ENCODE peak calls at places on chromosome 9, in six cellular contexts. U, I, W, C, H and S are unnamed samples.

GRCh38 chr9:129237195-129237611 is 59.1 kb upstream of the IER5L start:
- DNase-seq in U (no peak), I (no peak), W (no peak), C (peak), H (no peak), S (peak)

GRCh38 chr9:32940740-32941139 is 60.7 kb downstream of the APTX start:
- DNase-seq in U (no peak), I (no peak), W (no peak), C (no peak), H (no peak), S (no peak)

GRCh38 chr9:132630811-132631210 is 39.0 kb downstream of the DDX31 start:
- DNase-seq in U (no peak), I (no peak), W (no peak), C (no peak), H (peak), S (no peak)

GRCh38 chr9:100700689-100701318 is 122.9 kb downstream of the CAVIN4 start:
- DNase-seq in U (peak), I (no peak), W (peak), C (peak), H (no peak), S (no peak)

GRCh38 chr9:130448035-130448624 is 3.4 kb downstream of the ASS1 start:
- DNase-seq in U (no peak), I (no peak), W (no peak), C (peak), H (no peak), S (peak)

GRCh38 chr9:87678650-87679355 is 47.1 kb upstream of the CTSL start:
- DNase-seq in U (peak), I (no peak), W (peak), C (peak), H (peak), S (peak)

GRCh38 chr9:5336683-5337082 is 3.0 kb downstream of the RLN1 start:
- DNase-seq in U (no peak), I (no peak), W (no peak), C (no peak), H (no peak), S (no peak)

GRCh38 chr9:38393128-38393809 is 767 bp downstream of the ALDH1B1 start:
- DNase-seq in U (no peak), I (no peak), W (no peak), C (no peak), H (no peak), S (peak)

GRCh38 chr9:96232539-96233241 is 69.3 kb downstream of the HSD17B3 start:
- DNase-seq in U (peak), I (no peak), W (peak), C (peak), H (no peak), S (peak)

GRCh38 chr9:130368631-130369103 is 76.1 kb upstream of the ASS1 start:
- DNase-seq in U (no peak), I (no peak), W (no peak), C (no peak), H (peak), S (peak)

GRCh38 chr9:137305788-137306545 is 3.9 kb upstream of the NRARP start:
- DNase-seq in U (peak), I (no peak), W (no peak), C (no peak), H (no peak), S (no peak)

GRCh38 chr9:127330501-127330900 is 65.9 kb downstream of the GARNL3 start:
- DNase-seq in U (no peak), I (no peak), W (no peak), C (no peak), H (no peak), S (no peak)

GRCh38 chr9:34862043-34862442 is 96.0 kb upstream of the PHF24 start:
- DNase-seq in U (no peak), I (no peak), W (no peak), C (no peak), H (no peak), S (no peak)

GRCh38 chr9:131889437-131890244 is 149.8 kb upstream of the RAPGEF1 start:
- DNase-seq in U (peak), I (no peak), W (no peak), C (no peak), H (no peak), S (no peak)

GRCh38 chr9:137316012-137316981 is 14.2 kb upstream of the NRARP start:
- DNase-seq in U (peak), I (no peak), W (no peak), C (no peak), H (no peak), S (peak)

GRCh38 chr9:125190371-125190801 is 783 bp upstream of the PPP6C start:
- DNase-seq in U (no peak), I (no peak), W (no peak), C (no peak), H (no peak), S (no peak)

GRCh38 chr9:127973169-127974001 is 7.4 kb downstream of the EEIG1 start:
- DNase-seq in U (peak), I (no peak), W (no peak), C (no peak), H (no peak), S (no peak)

GRCh38 chr9:26326473-26327044 is 566.0 kb downstream of the CAAP1 start:
- DNase-seq in U (peak), I (peak), W (peak), C (peak), H (peak), S (peak)

GRCh38 chr9:137436761-137437600 is 4.2 kb downstream of the ENTPD8 start:
- DNase-seq in U (no peak), I (no peak), W (no peak), C (no peak), H (no peak), S (no peak)

GRCh38 chr9:21334603-21334968 is 618 bp downstream of the KLHL9 start:
- DNase-seq in U (no peak), I (no peak), W (peak), C (peak), H (no peak), S (no peak)

GRCh38 chr9:18060304-18060934 is 413.5 kb upstream of the ADAMTSL1 start:
- DNase-seq in U (no peak), I (no peak), W (no peak), C (no peak), H (no peak), S (no peak)

GRCh38 chr9:86282979-86283535 is 719 bp upstream of the ISCA1 start:
- DNase-seq in U (no peak), I (no peak), W (no peak), C (peak), H (no peak), S (peak)

GRCh38 chr9:112218908-112219307 is 43.8 kb upstream of the SUSD1 start:
- DNase-seq in U (no peak), I (no peak), W (no peak), C (no peak), H (no peak), S (no peak)

GRCh38 chr9:35114921-35115341 is 731 bp downstream of the ATOSB start:
- DNase-seq in U (peak), I (no peak), W (peak), C (no peak), H (peak), S (peak)

GRCh38 chr9:38125889-38126288 is 56.9 kb upstream of the SHB start:
- DNase-seq in U (no peak), I (no peak), W (no peak), C (no peak), H (no peak), S (no peak)

GRCh38 chr9:123387686-123388085 is 31.7 kb downstream of the CRB2 start:
- DNase-seq in U (no peak), I (no peak), W (no peak), C (no peak), H (no peak), S (no peak)

GRCh38 chr9:70488098-70488792 is 73.8 kb upstream of the KLF9 start:
- DNase-seq in U (no peak), I (no peak), W (no peak), C (peak), H (no peak), S (peak)

GRCh38 chr9:99459923-99460322 is 237.8 kb downstream of the SEC61B start:
- DNase-seq in U (no peak), I (no peak), W (no peak), C (no peak), H (no peak), S (no peak)

GRCh38 chr9:127664678-127665507 is 41.9 kb upstream of the CFAP157 start:
- DNase-seq in U (no peak), I (no peak), W (no peak), C (peak), H (no peak), S (no peak)

GRCh38 chr9:18658764-18659705 is 185.1 kb downstream of the ADAMTSL1 start:
- DNase-seq in U (no peak), I (no peak), W (no peak), C (peak), H (peak), S (no peak)

GRCh38 chr9:128892223-128892892 is 10.4 kb downstream of the LRRC8A start:
- DNase-seq in U (no peak), I (no peak), W (no peak), C (peak), H (no peak), S (peak)

GRCh38 chr9:1002678-1003077 is 26.2 kb downstream of the DMRT3 start:
- DNase-seq in U (no peak), I (no peak), W (no peak), C (no peak), H (no peak), S (no peak)

GRCh38 chr9:130282000-130282700 is 16.6 kb downstream of the HMCN2 start:
- DNase-seq in U (no peak), I (no peak), W (no peak), C (no peak), H (no peak), S (no peak)

GRCh38 chr9:20253635-20254034 is 368.7 kb downstream of the MLLT3 start:
- DNase-seq in U (no peak), I (no peak), W (no peak), C (no peak), H (no peak), S (no peak)

GRCh38 chr9:112180387-112180881 is 5.3 kb upstream of the SUSD1 start:
- DNase-seq in U (no peak), I (no peak), W (no peak), C (no peak), H (no peak), S (peak)

DNA sequence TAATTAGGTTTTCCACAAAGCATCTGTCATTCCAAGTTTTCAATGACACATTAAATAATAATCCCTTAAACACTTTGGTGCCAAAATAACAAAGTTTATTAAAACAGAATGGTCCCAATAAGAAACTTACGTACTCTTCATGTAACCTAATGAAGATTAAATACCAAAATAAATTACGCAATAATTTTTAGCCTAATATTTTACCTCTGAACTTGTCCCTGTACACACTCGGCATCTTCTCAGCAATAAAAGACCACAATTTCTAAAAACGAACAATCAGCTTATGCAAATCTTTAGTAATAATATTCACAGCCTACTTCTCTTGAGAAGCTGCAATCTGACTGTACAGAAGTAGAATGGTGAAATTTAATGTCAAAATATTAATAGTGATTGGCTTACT is 163.6 kb downstream of the ZDHHC21 start:
- DNase-seq in U (no peak), I (no peak), W (no peak), C (no peak), H (no peak), S (no peak)
- H2AFZ ChIP-seq in U (no peak), I (no peak), W (no peak), C (no peak), H (no peak), S (no peak)

GRCh38 chr9:133888048-133888778 is 103.9 kb downstream of the VAV2 start:
- DNase-seq in U (no peak), I (no peak), W (no peak), C (no peak), H (peak), S (peak)
- H4K91ac ChIP-seq in U (no peak), I (peak), W (peak), C (peak), H (peak), S (peak)

DNA sequence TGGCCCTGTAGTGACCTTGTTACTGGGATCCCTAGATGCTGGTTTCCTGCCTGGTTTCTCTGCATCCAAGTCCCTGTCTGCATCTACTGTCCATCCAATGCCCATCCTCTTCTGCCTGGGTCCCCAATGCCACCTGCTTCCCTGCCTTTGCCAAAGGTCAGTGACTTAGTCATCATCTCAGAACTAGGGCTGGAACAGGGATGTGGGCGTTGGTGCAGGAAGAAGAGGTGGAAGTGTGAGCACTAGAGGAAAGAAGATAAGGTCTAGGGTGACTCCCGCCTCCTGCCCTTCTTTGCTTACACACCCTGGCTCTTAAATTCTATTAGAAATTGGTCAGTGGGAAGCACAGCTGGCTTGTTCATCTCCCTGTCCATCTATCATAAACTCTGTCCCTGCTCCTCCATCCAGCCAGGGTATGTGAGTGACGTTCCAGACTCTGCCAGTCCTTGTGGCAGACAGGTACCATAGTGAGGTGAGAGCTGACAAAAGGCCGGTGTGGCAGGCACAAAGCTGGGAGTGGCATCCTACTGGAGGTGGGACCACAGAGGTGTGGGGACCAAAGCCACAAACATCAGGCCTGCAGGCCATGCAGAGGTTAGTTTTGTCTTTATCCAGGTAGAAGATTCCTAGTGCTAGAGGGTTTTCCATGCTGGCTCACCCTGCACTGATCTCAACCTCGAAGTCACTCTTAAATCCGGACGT is 9.2 kb downstream of the PTPN3 start:
- DNase-seq in U (no peak), I (no peak), W (no peak), C (no peak), H (no peak), S (no peak)
- H3K23ac ChIP-seq in U (no peak), I (no peak), W (no peak), C (no peak), H (no peak), S (no peak)

DNA sequence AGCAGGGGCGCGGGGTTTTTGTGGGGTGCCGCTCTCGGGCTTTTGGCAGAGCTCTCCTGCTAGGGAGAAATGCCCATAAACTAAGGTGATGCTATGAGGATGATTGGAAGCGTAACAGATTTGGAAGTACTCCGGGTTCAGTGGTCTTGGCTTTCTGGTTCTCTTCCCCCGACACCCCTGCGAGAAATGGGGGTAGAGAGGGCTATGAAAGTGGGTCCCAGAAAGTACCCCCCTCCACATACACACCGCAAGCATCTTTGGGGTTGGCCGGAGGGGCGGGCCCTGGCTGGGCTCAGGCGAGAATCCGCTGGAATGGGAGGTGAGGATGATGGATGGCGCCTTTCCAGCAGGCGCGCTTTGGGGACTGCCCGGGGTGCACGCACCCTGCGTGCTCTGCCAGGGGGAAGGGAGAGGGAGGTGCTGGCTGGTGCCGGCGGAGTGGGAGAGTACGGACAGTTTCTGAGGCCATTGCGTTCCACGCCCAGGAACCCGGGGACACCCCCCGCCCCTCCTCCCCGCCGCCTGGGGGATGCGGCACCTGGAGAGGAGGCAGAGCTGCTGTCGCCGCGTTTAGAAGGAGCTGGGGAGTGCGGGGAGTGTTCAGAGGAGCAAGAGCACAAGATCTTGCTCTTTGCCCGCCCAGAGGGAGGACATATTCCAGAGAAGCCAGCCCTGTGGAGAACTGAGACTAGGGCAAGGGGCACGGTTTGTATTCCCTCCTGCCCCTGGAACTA is 1.9 kb downstream of the PCSK5 start:
- DNase-seq in U (peak), I (no peak), W (no peak), C (no peak), H (no peak), S (peak)
- H2AFZ ChIP-seq in U (no peak), I (peak), W (peak), C (peak), H (peak), S (peak)

GRCh38 chr9:114412057-114412683 is 24.4 kb upstream of the AKNA start:
- DNase-seq in U (no peak), I (no peak), W (no peak), C (no peak), H (no peak), S (no peak)
- H4K91ac ChIP-seq in U (no peak), I (no peak), W (no peak), C (no peak), H (peak), S (no peak)

DNA sequence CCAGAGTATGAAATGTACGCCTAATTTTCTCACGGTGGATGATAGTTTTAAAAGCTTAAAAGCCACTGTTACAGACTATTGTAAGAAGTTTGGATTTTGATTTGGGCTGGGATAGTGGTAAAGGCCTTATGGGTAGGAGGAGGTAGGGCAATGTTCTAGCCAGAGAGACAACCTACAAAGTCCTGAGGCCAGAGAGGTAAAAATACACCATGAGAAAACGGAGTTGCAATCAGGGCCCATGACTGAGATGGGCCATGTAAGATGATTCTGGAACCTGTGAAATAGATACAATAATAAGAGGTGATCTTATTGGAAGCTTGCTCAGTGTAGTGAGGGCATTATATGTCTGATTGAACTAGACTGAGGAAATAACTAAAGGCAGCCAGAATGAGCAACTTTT is 188.8 kb downstream of the RFX3 start:
- DNase-seq in U (no peak), I (no peak), W (no peak), C (no peak), H (no peak), S (no peak)
- H3K23ac ChIP-seq in U (no peak), I (no peak), W (no peak), C (no peak), H (no peak), S (no peak)

DNA sequence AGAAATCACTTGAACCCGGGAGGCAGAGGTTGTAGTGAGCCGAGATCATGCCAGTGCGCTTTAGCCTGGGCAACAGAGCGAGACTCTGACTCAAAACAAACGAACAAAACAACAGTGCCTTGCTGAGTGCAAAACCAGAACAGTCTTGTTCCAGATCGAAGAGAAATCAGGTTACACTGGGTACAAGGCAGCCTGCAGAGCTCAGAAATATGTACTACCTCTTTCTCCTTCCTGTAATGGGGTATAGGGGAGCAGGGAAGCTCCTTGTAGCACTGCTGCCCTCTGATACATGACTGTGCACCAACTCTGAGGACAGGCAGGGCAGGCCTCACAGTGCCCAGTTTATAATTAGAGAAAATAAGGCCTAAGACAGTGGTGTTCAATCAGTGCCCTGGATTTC is 24.7 kb downstream of the TBC1D2 start:
- DNase-seq in U (no peak), I (no peak), W (no peak), C (no peak), H (no peak), S (no peak)
- H2AFZ ChIP-seq in U (no peak), I (no peak), W (no peak), C (peak), H (no peak), S (no peak)

GRCh38 chr9:105694848-105695581 is 674 bp downstream of the TMEM38B start:
- DNase-seq in U (peak), I (no peak), W (peak), C (peak), H (peak), S (peak)

GRCh38 chr9:105697871-105698270 is 3.5 kb downstream of the TMEM38B start:
- DNase-seq in U (no peak), I (no peak), W (no peak), C (peak), H (no peak), S (peak)

GRCh38 chr9:105696219-105696793 is 2.0 kb downstream of the TMEM38B start:
- DNase-seq in U (no peak), I (no peak), W (no peak), C (no peak), H (no peak), S (no peak)

GRCh38 chr9:105693435-105694275 is 686 bp upstream of the TMEM38B start:
- DNase-seq in U (no peak), I (no peak), W (peak), C (peak), H (no peak), S (no peak)

GRCh38 chr9:105694320-105694847 is at the start of gene TMEM38B:
- DNase-seq in U (peak), I (peak), W (peak), C (peak), H (peak), S (peak)
- H4K91ac ChIP-seq in U (no peak), I (no peak), W (no peak), C (no peak), H (no peak), S (peak)

GRCh38 chr9:120500733-120501132 is 79.2 kb downstream of the CDK5RAP2 start:
- DNase-seq in U (no peak), I (no peak), W (no peak), C (no peak), H (no peak), S (no peak)
- H3K23ac ChIP-seq in U (no peak), I (no peak), W (no peak), C (no peak), H (no peak), S (no peak)